ENCODE peak calls at places on chromosomes 6 and 20, in five cellular contexts. P is CD8-positive, alpha-beta memory T cell; S is fibroblast of lung; T is GM23248; N is pancreas. H is an unnamed sample. For H3K4me1, the result is how much of the 10 kb centered on the place peaks cover.

GRCh38 chr6:109687271-109687721 is 3.7 kb downstream of the AK9 start:
- DNase-seq in P (no peak), S (peak), T (peak), N (no peak), H (no peak)

GRCh38 chr20:45370571-45371204 is 7.4 kb downstream of the TP53TG5 start:
- DNase-seq in P (no peak), S (no peak), T (no peak), N (no peak), H (no peak)

GRCh38 chr20:33862709-33863403 is 51.7 kb downstream of the CHMP4B start:
- DNase-seq in P (peak), S (peak), T (peak), N (no peak), H (no peak)

GRCh38 chr20:58706150-58706892 is 13.7 kb downstream of the NPEPL1 start:
- DNase-seq in P (no peak), S (no peak), T (no peak), N (peak), H (no peak)

GRCh38 chr6:31568537-31568961 is 3.5 kb upstream of the LTA start:
- DNase-seq in P (peak), S (no peak), T (no peak), N (no peak), H (peak)

GRCh38 chr20:61660559-61660958 is 405.1 kb downstream of the TAF4 start:
- DNase-seq in P (no peak), S (no peak), T (no peak), N (no peak), H (no peak)

GRCh38 chr6:79818471-79818870 is 128.9 kb downstream of the ELOVL4 start:
- DNase-seq in P (no peak), S (no peak), T (no peak), N (no peak), H (no peak)

GRCh38 chr6:151022492-151022891 is 157.0 kb downstream of the MTHFD1L start:
- DNase-seq in P (no peak), S (no peak), T (no peak), N (no peak), H (no peak)

GRCh38 chr20:15528386-15529111 is 1044.7 kb downstream of the KIF16B start:
- DNase-seq in P (no peak), S (peak), T (no peak), N (no peak), H (no peak)

GRCh38 chr6:5208491-5208890 is 52.3 kb downstream of the LYRM4 start:
- DNase-seq in P (no peak), S (peak), T (no peak), N (no peak), H (no peak)

GRCh38 chr6:130776287-130776925 is 50.8 kb upstream of the SMLR1 start:
- DNase-seq in P (no peak), S (no peak), T (no peak), N (no peak), H (peak)

GRCh38 chr6:29968130-29968529 is 25.8 kb downstream of the HLA-A start:
- DNase-seq in P (no peak), S (peak), T (peak), N (no peak), H (no peak)

GRCh38 chr6:156994215-156995076 is 217.3 kb downstream of the ARID1B start:
- DNase-seq in P (no peak), S (no peak), T (no peak), N (no peak), H (no peak)

GRCh38 chr6:152189736-152190135 is 382.3 kb downstream of the ESR1 start:
- DNase-seq in P (no peak), S (peak), T (peak), N (no peak), H (no peak)

GRCh38 chr6:107660839-107661238 is 163.3 kb downstream of the SCML4 start:
- DNase-seq in P (no peak), S (no peak), T (no peak), N (no peak), H (no peak)

GRCh38 chr20:56592817-56593216 is 36.3 kb upstream of the TFAP2C start:
- DNase-seq in P (no peak), S (no peak), T (no peak), N (no peak), H (no peak)

GRCh38 chr6:87391334-87391733 is 16.4 kb upstream of the CFAP206 start:
- DNase-seq in P (no peak), S (no peak), T (peak), N (no peak), H (peak)

GRCh38 chr6:128498244-128498643 is 22.2 kb downstream of the PTPRK start:
- DNase-seq in P (no peak), S (no peak), T (no peak), N (no peak), H (no peak)

GRCh38 chr6:10300071-10300470 is 114.8 kb downstream of the TFAP2A start:
- DNase-seq in P (no peak), S (peak), T (no peak), N (no peak), H (peak)

GRCh38 chr20:51950926-51951325 is 148.6 kb upstream of the SALL4 start:
- DNase-seq in P (no peak), S (no peak), T (no peak), N (no peak), H (no peak)

GRCh38 chr6:138504764-138505689 is 5.7 kb upstream of the NHSL1 start:
- DNase-seq in P (no peak), S (no peak), T (no peak), N (no peak), H (no peak)
- H3K4me1 ChIP-seq in P (under half), S (under half), T (under half), N (half or more), H (under half)

GRCh38 chr20:49272654-49273053 is 5.2 kb downstream of the ZNFX1 start:
- DNase-seq in P (no peak), S (no peak), T (no peak), N (no peak), H (peak)
- H3K4me1 ChIP-seq in P (half or more), S (under half), T (under half), N (under half), H (under half)

GRCh38 chr20:31721408-31722332 is 998 bp downstream of the BCL2L1 start:
- DNase-seq in P (no peak), S (no peak), T (no peak), N (no peak), H (no peak)

GRCh38 chr20:31718952-31719643 is 3.6 kb downstream of the BCL2L1 start:
- DNase-seq in P (no peak), S (no peak), T (no peak), N (no peak), H (peak)

GRCh38 chr20:31717478-31717946 is 5.2 kb downstream of the BCL2L1 start:
- DNase-seq in P (no peak), S (no peak), T (no peak), N (no peak), H (peak)

GRCh38 chr20:31720486-31721407 is 1.9 kb downstream of the BCL2L1 start:
- DNase-seq in P (peak), S (no peak), T (no peak), N (no peak), H (peak)

DNA sequence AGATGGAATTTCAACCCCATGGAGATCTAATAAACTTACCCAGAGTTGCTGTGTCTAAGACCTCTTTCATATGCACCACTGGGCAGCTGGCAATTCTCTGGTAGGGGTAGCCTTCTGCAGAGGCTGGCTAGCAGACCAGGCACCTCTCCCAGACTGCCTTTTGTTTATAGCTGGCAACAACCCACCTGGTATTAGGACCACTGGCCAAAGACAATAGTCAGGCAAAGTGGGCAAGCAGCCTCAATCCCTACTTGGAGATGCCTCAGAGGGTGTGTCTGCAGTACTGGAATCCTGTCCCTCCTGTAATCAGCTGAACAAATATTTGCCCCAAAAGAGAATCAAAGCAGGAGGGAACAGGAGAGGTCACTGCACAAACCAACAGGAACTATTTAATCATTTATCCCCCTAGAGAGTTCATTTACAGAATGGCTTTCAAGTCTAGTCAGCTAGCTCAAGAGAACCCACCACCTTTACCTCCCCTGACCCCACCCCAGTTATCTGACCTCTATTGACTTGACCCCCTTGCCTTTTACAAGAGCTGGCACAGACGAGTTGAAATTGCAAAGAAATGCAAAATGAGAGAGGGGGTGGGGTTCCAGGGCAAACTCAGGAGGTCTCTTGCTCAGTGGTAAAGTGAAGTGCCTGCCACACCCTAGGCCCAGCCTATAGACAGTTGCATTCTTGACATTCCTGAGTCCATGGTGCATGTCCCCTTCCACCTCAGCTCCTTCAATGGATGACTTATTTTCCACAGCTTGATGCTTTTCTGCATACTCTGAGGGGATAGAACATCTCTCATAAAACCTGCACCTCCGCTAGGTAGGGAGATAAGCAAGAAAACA is 2.8 kb downstream of the BCL2L1 start:
- DNase-seq in P (no peak), S (peak), T (no peak), N (no peak), H (no peak)
- H3K4me1 ChIP-seq in P (half or more), S (under half), T (half or more), N (under half), H (under half)

DNA sequence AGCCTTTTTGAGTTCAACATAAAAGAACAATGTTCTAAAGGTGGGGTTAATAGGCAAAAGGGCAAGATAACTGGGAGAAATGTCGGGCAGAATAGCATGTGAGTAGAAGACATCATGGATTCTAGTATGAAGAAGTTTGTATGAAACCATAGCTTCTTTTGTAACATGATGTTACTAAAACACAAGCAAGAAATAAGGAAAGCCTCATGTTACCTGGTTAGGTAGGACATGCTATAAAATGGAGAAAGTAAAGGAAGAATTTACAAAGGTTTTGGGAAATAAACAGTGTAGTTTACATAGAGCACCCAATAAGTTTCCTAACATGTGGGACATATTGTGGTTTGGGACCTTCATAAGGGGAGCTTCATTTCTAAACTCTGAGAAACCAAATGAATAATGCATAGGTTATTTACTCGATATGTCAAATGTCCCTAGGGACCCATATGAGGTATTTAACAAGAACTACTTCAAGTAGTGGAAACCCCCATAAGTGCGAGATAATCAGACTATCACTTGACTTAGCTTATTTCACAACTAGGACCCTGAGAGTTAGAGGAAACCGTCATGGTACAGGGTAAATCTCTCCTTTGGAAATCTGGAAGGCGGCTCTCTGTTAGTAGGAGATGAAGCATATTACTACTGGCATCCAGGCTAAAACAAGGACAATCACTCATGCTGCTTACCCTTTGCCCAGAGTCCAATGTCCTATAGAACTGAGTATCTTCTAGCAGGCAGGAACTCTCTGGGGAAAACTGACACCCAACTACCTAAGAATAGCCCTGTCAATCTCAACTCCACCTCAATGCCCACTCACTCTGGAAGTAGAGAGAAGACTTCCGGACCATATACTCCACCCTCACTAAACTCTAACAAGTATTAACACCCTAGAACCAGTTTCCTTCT is 57.5 kb downstream of the ILRUN start:
- DNase-seq in P (no peak), S (no peak), T (peak), N (no peak), H (no peak)
- H3K4me1 ChIP-seq in P (under half), S (under half), T (under half), N (under half), H (under half)

GRCh38 chr6:112221561-112221960 is 32.8 kb downstream of the LAMA4 start:
- DNase-seq in P (no peak), S (peak), T (peak), N (no peak), H (no peak)

GRCh38 chr6:112215901-112216300 is 38.5 kb downstream of the LAMA4 start:
- DNase-seq in P (no peak), S (no peak), T (no peak), N (no peak), H (no peak)

GRCh38 chr6:112218563-112218962 is 35.8 kb downstream of the LAMA4 start:
- DNase-seq in P (no peak), S (peak), T (peak), N (no peak), H (no peak)

GRCh38 chr6:112214749-112215269 is 39.6 kb downstream of the LAMA4 start:
- DNase-seq in P (no peak), S (no peak), T (no peak), N (no peak), H (no peak)

DNA sequence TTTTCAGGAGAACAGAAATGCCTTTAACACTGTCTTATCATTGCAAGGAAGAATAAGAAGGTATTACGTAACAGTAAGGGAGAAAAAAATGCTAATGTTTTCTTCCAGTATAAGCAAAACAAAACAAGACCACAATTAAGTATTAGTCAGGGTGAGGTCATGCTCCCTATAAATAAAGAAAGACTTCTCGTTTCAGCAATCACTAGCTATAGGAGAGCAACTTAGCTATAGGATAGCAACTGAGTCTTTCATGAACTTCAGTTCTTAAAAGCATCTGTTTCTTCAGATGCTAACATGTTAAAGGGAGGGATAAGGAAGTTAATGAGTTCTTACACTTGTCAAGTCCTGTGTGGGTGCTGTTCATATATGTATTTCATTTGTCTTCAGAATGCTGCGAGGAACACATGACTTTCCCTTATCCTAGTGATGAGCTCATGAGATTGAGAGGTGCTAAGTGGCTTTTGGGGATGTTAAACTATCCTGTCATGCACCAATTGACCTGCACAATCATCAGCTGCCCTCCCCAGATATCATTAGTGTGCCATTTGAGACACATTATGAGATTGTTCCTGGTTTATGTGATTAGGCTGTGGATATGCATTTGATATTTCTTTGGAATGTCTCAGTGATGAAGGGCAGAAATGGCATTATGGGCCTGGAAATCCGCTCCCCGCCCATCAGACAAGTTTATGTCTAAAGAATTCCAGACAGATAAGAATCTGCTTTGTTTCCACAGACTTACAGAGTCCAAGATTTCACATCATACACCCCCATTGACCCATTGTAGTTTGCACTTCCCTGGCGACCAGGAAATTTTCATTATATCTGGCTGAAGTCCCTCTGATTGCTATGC is 37.4 kb downstream of the LAMA4 start:
- DNase-seq in P (no peak), S (peak), T (peak), N (no peak), H (no peak)
- H3K4me1 ChIP-seq in P (under half), S (under half), T (half or more), N (under half), H (under half)